ENCODE peak calls at places on chromosome 12, in four cellular contexts. U, H, G and V are unnamed samples.

GRCh38 chr12:115149685-115150378 is 465.9 kb upstream of the TBX3 start:
- DNase-seq in U (no peak), H (no peak), G (peak), V (no peak)

GRCh38 chr12:104006929-104007328 is 41.3 kb downstream of the TDG start:
- DNase-seq in U (no peak), H (no peak), G (no peak), V (no peak)

GRCh38 chr12:84397279-84397678 is 515.3 kb downstream of the SLC6A15 start:
- DNase-seq in U (no peak), H (no peak), G (no peak), V (no peak)

GRCh38 chr12:71599213-71599612 is 64.4 kb downstream of the ZFC3H1 start:
- DNase-seq in U (no peak), H (no peak), G (no peak), V (no peak)

GRCh38 chr12:119151445-119151844 is 27.3 kb upstream of the HSPB8 start:
- DNase-seq in U (no peak), H (no peak), G (no peak), V (no peak)

GRCh38 chr12:113002676-113003075 is 24.4 kb downstream of the OAS2 start:
- DNase-seq in U (no peak), H (no peak), G (no peak), V (no peak)

GRCh38 chr12:8554451-8555195 is 13.9 kb upstream of the CLEC4E start:
- DNase-seq in U (no peak), H (no peak), G (peak), V (no peak)

GRCh38 chr12:100443434-100443833 is 30.2 kb upstream of the NR1H4 start:
- DNase-seq in U (no peak), H (no peak), G (no peak), V (no peak)

GRCh38 chr12:22318122-22318737 is 16.3 kb downstream of the ST8SIA1 start:
- DNase-seq in U (no peak), H (no peak), G (peak), V (no peak)

DNA sequence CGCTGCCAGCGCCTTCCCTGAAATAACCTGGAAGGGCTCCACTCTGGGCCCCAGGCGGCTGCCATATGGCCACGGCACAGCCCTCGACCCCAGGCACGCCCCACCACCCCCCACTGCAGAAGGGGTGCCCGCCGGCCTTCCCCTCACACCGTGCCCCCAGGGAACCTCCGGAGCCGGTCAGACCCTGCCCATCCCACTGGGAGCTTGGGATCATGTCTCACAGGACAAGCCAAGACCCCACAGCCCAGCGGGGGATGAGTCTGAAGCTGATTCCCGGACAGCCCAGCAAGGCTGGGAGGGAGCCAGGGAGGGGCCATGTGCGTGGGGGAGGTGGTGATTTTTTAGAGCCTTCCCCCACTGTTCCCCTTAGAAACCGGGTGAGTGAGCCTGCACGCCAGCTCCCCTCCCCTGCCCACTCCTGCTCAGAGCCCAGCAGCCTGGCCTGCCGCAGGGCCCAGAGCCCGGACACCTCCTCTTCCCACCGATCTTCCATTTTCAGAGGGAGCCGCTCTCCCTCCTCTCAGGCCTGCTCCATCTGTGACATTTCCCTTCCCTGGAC is 1.4 kb downstream of the RIMBP2 start:
- DNase-seq in U (no peak), H (peak), G (no peak), V (peak)
- TF ChIP-seq POLR2A in U (no peak), H (no peak), G (no peak), V (no peak)

DNA sequence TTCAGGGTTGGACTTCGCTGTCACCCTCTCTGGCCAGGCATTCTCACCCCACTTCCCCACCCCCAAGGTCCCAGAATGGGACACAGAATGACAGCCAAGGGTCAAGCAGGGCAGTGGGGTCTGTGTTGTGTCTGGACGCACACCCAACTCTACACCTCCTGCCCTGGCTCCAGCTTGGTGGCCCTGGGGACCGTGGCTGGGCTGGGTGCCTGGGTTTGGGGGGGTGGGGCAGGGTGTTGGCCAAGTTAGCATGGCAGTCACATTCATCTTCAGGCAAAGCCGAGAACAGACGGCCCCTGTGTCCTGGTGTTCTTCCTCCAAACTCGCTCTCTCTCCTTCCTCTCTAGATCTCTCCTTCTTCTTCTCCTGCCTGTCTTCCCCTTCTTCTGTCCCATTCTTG is 5.6 kb downstream of the LRP1 start:
- DNase-seq in U (no peak), H (no peak), G (no peak), V (peak)
- H3K4me3 ChIP-seq in U (no peak), H (no peak), G (no peak), V (peak)

DNA sequence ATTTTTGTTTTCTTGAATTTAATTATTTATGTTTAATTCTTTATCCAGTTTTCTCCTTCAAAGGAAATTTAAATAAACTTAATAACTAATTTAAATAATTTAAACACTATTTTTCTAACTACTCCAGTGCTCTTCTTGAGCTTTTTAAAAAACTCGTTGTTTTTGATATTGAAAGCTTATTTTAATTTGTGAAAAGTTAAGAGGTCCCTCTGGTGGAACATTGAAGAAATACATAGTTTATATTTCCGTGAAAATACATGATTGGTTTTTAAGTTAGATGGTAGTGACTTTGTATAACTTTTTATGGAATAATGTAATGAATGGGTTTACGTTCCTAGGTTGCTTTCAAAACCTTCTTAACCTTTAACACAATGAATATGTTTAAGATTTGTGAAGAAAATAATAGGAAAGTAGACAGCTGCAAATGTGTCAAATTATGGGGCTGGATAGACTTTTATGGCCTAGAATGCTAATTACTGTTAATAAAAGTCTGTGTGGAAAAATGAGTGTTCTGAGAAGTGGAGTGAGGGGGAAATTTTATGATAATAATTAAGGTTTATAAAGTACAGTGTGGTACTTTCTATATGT is 45.9 kb upstream of the MSRB3 start:
- DNase-seq in U (no peak), H (no peak), G (peak), V (no peak)
- TF ChIP-seq CTCF in U (peak), H (no peak), G (no peak), V (peak)

DNA sequence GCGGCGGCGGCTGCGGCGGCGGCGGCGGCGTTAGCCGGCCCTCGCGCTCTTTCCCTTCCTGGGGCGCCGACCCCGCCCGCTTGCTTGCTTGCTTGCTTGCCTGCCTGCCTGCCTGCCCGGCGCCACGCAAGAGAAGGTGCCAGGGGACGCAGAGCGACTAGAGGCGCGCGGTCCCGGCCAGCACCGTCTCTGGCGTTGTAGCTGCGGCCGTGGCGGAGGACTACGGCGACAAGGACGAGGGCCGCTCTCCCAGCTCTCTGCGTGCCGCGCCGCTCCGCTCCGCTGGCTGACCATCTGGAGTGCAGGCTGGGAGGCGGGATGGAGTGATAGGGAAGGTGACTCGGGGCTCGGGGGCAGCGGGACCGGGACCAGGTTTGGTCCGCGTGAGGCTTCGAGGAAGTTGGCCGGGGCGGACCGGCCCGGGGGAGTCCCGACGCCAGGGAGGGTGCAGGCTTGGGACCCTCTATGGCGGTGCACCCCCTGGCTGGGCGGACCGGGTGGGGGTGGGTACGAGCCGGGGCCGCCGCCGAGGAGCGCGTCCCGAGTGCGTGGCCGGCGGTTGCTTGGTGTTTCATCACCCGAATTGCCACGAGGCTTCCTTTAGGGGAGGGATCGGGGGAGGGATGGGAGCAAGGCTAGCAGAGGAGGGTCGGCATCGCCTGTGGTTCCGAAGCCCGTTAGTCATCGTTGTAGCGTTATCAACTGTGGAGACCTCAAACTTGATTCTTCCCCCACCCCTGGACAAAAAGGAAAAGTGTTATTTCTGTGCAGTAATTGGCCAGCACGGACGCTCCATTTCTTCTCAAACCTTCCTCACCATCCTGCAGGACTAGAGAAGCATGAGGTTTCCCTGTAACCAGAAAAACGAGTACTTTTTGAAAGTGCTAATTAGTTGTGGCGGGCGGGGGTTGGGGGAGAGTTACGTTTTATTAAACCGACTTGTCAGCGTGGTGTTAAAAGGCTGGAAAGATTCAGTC is 566 bp downstream of the XPOT start:
- DNase-seq in U (no peak), H (no peak), G (peak), V (peak)
- TF ChIP-seq POLR2A in U (no peak), H (peak), G (no peak), V (no peak)